ENCODE peak calls at places on chromosomes 11 and 22, in nine cellular contexts. F is endothelial cell, K is lung, U is fibroblast of pulmonary artery, E is GM13976, O is WTC11, R is B cell, S is IMR-90, L is AG09309. D is an unnamed sample.

GRCh38 chr11:47259178-47259977 is 1.6 kb downstream of the NR1H3 start:
- DNase-seq in F (peak; percentile 66), K (no peak), U (peak; percentile 59), E (peak; percentile 77), O (peak; percentile 80), R (peak; percentile 36), S (peak; percentile 30), L (no peak), D (peak; percentile 47)

GRCh38 chr11:63616953-63617352 is 2.7 kb upstream of the PLAAT3 start:
- DNase-seq in F (no peak), K (no peak), U (no peak), E (no peak), O (no peak), R (no peak), S (no peak), L (no peak), D (no peak)

GRCh38 chr11:28303477-28304191 is 195.4 kb downstream of the METTL15 start:
- DNase-seq in F (no peak), K (no peak), U (peak; percentile 13), E (no peak), O (no peak), R (no peak), S (peak; percentile 22), L (no peak), D (no peak)

GRCh38 chr11:1640076-1640946 is 10.7 kb downstream of the KRTAP5-5 start:
- DNase-seq in F (peak; percentile 66), K (no peak), U (peak; percentile 19), E (peak; percentile 74), O (peak; percentile 74), R (peak; percentile 52), S (no peak), L (no peak), D (peak; percentile 49)

GRCh38 chr11:67416416-67417335 is 1.2 kb downstream of the CARNS1 start:
- DNase-seq in F (no peak), K (peak; percentile 58), U (peak; percentile 41), E (no peak), O (no peak), R (peak; percentile 75), S (no peak), L (no peak), D (peak; percentile 66)

GRCh38 chr22:22168190-22168940 is 76.2 kb upstream of the VPREB1 start:
- DNase-seq in F (no peak), K (no peak), U (peak; percentile 66), E (peak; percentile 60), O (no peak), R (peak; percentile 73), S (peak; percentile 61), L (peak; percentile 5), D (peak; percentile 53)

GRCh38 chr11:64767344-64768299 is 7.8 kb upstream of the PYGM start:
- DNase-seq in F (peak; percentile 85), K (peak; percentile 71), U (peak; percentile 80), E (peak; percentile 64), O (peak; percentile 88), R (peak; percentile 82), S (peak; percentile 60), L (no peak), D (peak; percentile 68)

GRCh38 chr22:27258773-27259172 is 542.8 kb downstream of the MN1 start:
- DNase-seq in F (peak; percentile 12), K (no peak), U (no peak), E (no peak), O (no peak), R (no peak), S (no peak), L (no peak), D (no peak)

GRCh38 chr11:12159351-12160099 is 49.1 kb downstream of the MICAL2 start:
- DNase-seq in F (no peak), K (no peak), U (peak; percentile 89), E (no peak), O (no peak), R (no peak), S (peak; percentile 97), L (peak; percentile 75), D (peak; percentile 81)

GRCh38 chr22:45309422-45310227 is at the start of gene FAM118A:
- DNase-seq in F (peak; percentile 98), K (peak; percentile 94), U (peak; percentile 92), E (peak; percentile 98), O (peak; percentile 97), R (peak; percentile 100), S (peak; percentile 88), L (peak; percentile 38), D (peak; percentile 92)

GRCh38 chr22:33906954-33907353 is 13.3 kb downstream of the LARGE1 start:
- DNase-seq in F (no peak), K (no peak), U (no peak), E (no peak), O (no peak), R (no peak), S (no peak), L (no peak), D (no peak)

GRCh38 chr11:113885897-113886296 is 10.5 kb upstream of the USP28 start:
- DNase-seq in F (no peak), K (no peak), U (no peak), E (no peak), O (no peak), R (no peak), S (no peak), L (no peak), D (peak; percentile 15)

GRCh38 chr22:46770726-46771125 is 8.3 kb downstream of the TBC1D22A start:
- DNase-seq in F (no peak), K (no peak), U (no peak), E (no peak), O (no peak), R (peak; percentile 72), S (no peak), L (no peak), D (no peak)

GRCh38 chr11:43515090-43515489 is 156.4 kb downstream of the TTC17 start:
- DNase-seq in F (peak; percentile 24), K (no peak), U (no peak), E (peak; percentile 32), O (peak; percentile 57), R (no peak), S (no peak), L (no peak), D (no peak)
- TF ChIP-seq CTCF in F (no peak), K (no peak), U (peak; percentile 9), E (no peak), O (no peak), R (no peak), S (peak; percentile 10), L (no peak), D (no peak)

GRCh38 chr22:19871023-19871844 is 16.6 kb upstream of the GNB1L start:
- DNase-seq in F (no peak), K (no peak), U (no peak), E (no peak), O (peak; percentile 7), R (no peak), S (no peak), L (no peak), D (no peak)

GRCh38 chr22:19868333-19868732 is 13.7 kb upstream of the GNB1L start:
- DNase-seq in F (no peak), K (no peak), U (no peak), E (no peak), O (peak; percentile 9), R (no peak), S (no peak), L (no peak), D (no peak)

GRCh38 chr22:19868773-19869471 is 14.2 kb upstream of the GNB1L start:
- DNase-seq in F (peak; percentile 3), K (no peak), U (no peak), E (no peak), O (peak; percentile 11), R (no peak), S (no peak), L (no peak), D (no peak)

GRCh38 chr22:19870153-19871022 is 15.7 kb upstream of the GNB1L start:
- DNase-seq in F (no peak), K (no peak), U (no peak), E (no peak), O (no peak), R (no peak), S (no peak), L (no peak), D (no peak)

GRCh38 chr22:19869497-19870152 is 15.0 kb upstream of the GNB1L start:
- DNase-seq in F (no peak), K (no peak), U (no peak), E (no peak), O (no peak), R (no peak), S (no peak), L (no peak), D (no peak)
- TF ChIP-seq CTCF in F (no peak), K (no peak), U (no peak), E (no peak), O (no peak), R (no peak), S (no peak), L (no peak), D (no peak)

DNA sequence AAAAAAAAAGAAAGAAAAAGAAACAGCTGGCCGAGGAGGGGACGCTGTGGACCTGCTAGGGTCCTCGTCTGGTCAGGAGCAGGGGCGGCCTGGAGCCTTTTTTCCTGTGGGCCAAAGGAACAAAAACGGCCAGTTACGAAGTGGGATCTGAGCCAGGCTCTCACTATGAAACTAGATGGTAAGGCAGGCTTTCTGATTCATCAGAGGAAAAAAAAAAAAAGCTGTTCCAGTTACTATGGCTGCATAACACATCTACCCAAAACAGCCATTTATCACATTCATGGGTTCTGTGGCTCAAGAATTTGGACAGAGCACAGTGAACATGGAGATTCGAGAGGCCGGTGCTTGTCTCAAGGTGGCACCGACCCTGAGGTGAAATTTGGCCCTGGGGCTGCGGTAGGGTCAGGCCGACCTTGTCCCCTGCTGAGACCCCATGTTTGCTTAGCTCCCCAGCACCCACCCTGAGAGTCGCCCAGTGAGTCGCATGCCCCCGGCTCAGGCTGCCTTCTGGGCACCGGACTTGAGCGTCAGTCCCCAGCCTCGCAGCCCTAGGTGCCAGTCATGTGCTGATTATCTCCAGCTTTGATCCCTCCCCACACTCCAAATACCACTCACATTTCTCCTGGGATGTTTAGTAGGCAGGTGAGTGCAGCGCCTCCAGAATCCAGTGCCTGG is 34.2 kb downstream of the MRGPRD start:
- DNase-seq in F (no peak), K (no peak), U (peak; percentile 92), E (no peak), O (no peak), R (no peak), S (peak; percentile 89), L (peak; percentile 63), D (peak; percentile 15)
- TF ChIP-seq CTCF in F (no peak), K (no peak), U (no peak), E (no peak), O (no peak), R (no peak), S (no peak), L (no peak), D (no peak)

GRCh38 chr11:72088076-72088806 is 7.6 kb downstream of the LRRC51 start:
- DNase-seq in F (no peak), K (no peak), U (no peak), E (no peak), O (no peak), R (no peak), S (no peak), L (no peak), D (no peak)

GRCh38 chr11:72085836-72086475 is 5.3 kb downstream of the LRRC51 start:
- DNase-seq in F (no peak), K (no peak), U (no peak), E (no peak), O (no peak), R (no peak), S (no peak), L (no peak), D (no peak)

DNA sequence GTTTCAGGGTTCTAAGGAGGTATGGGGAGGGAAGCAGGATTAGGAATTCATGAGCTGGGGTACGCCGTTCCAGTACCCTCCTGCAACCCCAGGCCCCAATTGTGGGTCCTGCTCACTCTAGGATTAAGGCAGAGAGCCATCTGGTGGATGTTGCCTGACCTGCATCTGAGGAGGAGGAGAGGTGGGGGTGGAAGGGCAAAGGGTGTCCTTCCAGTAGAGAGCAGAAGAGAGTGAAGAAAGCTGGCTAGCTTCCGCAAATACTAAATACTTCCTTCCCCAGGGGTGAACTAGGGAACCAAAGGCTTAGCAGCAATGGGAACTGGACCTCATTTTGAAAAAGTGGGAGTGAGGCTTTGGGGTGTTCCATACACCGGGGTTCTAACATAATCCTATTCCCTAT is 10.6 kb downstream of the LRRC51 start:
- DNase-seq in F (peak; percentile 84), K (peak; percentile 79), U (peak; percentile 72), E (peak; percentile 75), O (peak; percentile 85), R (peak; percentile 76), S (peak; percentile 54), L (no peak), D (peak; percentile 69)
- TF ChIP-seq CTCF in F (peak; percentile 44), K (peak; percentile 86), U (peak; percentile 91), E (peak; percentile 83), O (peak; percentile 49), R (peak; percentile 82), S (peak; percentile 91), L (peak; percentile 89), D (peak; percentile 77)